ENCODE peak calls at places on chromosomes 3 and 15, in eight cellular contexts. Z is transverse colon, I is endothelial cell, G is WTC11, C is glutamatergic neuron, U is heart right ventricle, T is adrenal gland, E is choroid plexus epithelial cell. Q is an unnamed sample.

GRCh38 chr3:151327571-151328198 is 1.7 kb downstream of the P2RY13 start:
- DNase-seq in I (no peak), Z (no peak), E (peak; percentile 59), T (no peak), G (no peak), C (no peak), U (no peak), Q (no peak)

GRCh38 chr3:178060406-178060805 is 475.8 kb upstream of the KCNMB2 start:
- DNase-seq in C (no peak), I (no peak), G (no peak), T (peak; percentile 50), Z (no peak), E (peak; percentile 35), U (no peak), Q (no peak)

GRCh38 chr3:99651561-99651960 is 13.2 kb downstream of the COL8A1 start:
- DNase-seq in E (peak; percentile 82), I (no peak), C (no peak), G (no peak), U (no peak), Z (peak; percentile 23), T (peak; percentile 65), Q (no peak)

GRCh38 chr15:85477730-85478129 is 97.3 kb downstream of the AKAP13 start:
- DNase-seq in E (peak; percentile 82), Z (no peak), C (no peak), T (no peak), I (no peak), G (no peak), U (no peak), Q (no peak)

GRCh38 chr15:35496585-35496984 is 49.4 kb downstream of the DPH6 start:
- DNase-seq in Z (no peak), E (no peak), C (no peak), U (no peak), I (no peak), T (no peak), G (no peak), Q (no peak)

GRCh38 chr3:194577985-194578905 is 55.0 kb downstream of the TMEM44 start:
- DNase-seq in T (peak; percentile 75), C (no peak), U (peak; percentile 32), E (peak; percentile 80), Z (peak; percentile 33), G (no peak), I (no peak), Q (peak; percentile 88)

GRCh38 chr15:90062023-90062728 is 40.1 kb downstream of the IDH2 start:
- DNase-seq in T (peak; percentile 44), E (peak; percentile 57), U (peak; percentile 52), I (peak; percentile 49), Z (peak; percentile 91), G (peak; percentile 81), C (peak; percentile 75), Q (peak; percentile 43)

GRCh38 chr3:56471771-56472170 is 3.5 kb upstream of the ERC2 start:
- DNase-seq in U (no peak), G (no peak), Z (no peak), T (no peak), E (no peak), C (no peak), I (no peak), Q (no peak)

GRCh38 chr3:9696480-9697220 is 7.0 kb upstream of the CPNE9 start:
- DNase-seq in I (no peak), C (no peak), U (no peak), Z (no peak), T (no peak), E (no peak), G (no peak), Q (no peak)

GRCh38 chr3:143484851-143485512 is 363.3 kb downstream of the SLC9A9 start:
- DNase-seq in G (no peak), T (no peak), C (no peak), U (no peak), I (no peak), Z (no peak), E (no peak), Q (no peak)

GRCh38 chr3:177596248-177596821 is 399.1 kb upstream of the TBL1XR1 start:
- DNase-seq in I (no peak), G (no peak), U (no peak), T (peak; percentile 41), Z (no peak), C (no peak), E (no peak), Q (peak; percentile 57)

GRCh38 chr15:57720861-57721260 is 14.3 kb downstream of the POLR2M start:
- DNase-seq in Z (no peak), C (no peak), U (no peak), I (no peak), G (no peak), E (peak; percentile 40), T (no peak), Q (no peak)

GRCh38 chr3:177354461-177354860 is 157.2 kb upstream of the TBL1XR1 start:
- DNase-seq in Z (no peak), U (no peak), E (no peak), C (no peak), G (no peak), I (no peak), T (no peak), Q (no peak)

GRCh38 chr3:15858547-15859506 is 61.0 kb upstream of the ANKRD28 start:
- DNase-seq in E (peak; percentile 17), U (peak; percentile 36), G (peak; percentile 73), C (peak; percentile 55), I (peak; percentile 41), T (peak; percentile 39), Z (peak; percentile 80), Q (peak; percentile 69)

GRCh38 chr15:43433160-43433559 is 59.8 kb downstream of the TP53BP1 start:
- DNase-seq in Z (no peak), I (no peak), C (no peak), E (peak; percentile 19), T (no peak), U (no peak), G (no peak), Q (no peak)

GRCh38 chr15:33834892-33835730 is 133.2 kb upstream of the CHRM5 start:
- DNase-seq in C (no peak), U (no peak), T (no peak), I (no peak), G (peak; percentile 55), E (peak; percentile 33), Z (no peak), Q (no peak)

GRCh38 chr3:179653106-179653776 is 401 bp downstream of the USP13 start:
- DNase-seq in E (peak; percentile 88), G (peak; percentile 75), C (peak; percentile 83), T (peak; percentile 91), I (peak; percentile 66), Z (peak; percentile 68), U (peak; percentile 78), Q (peak; percentile 72)

GRCh38 chr3:77370413-77370812 is 330.5 kb downstream of the ROBO2 start:
- DNase-seq in I (no peak), C (no peak), G (no peak), E (peak; percentile 71), T (peak; percentile 28), U (peak; percentile 12), Z (no peak), Q (peak; percentile 28)

GRCh38 chr3:43432462-43432861 is 146.1 kb downstream of the SNRK start:
- DNase-seq in T (no peak), Z (no peak), U (no peak), I (no peak), G (no peak), C (no peak), E (no peak), Q (no peak)

GRCh38 chr3:195007794-195008193 is 263.2 kb downstream of the XXYLT1 start:
- DNase-seq in E (no peak), C (no peak), Z (no peak), U (no peak), T (no peak), I (no peak), G (no peak), Q (no peak)

GRCh38 chr3:190319660-190320059 is 2.6 kb downstream of the CLDN1 start:
- DNase-seq in T (no peak), E (peak; percentile 19), G (no peak), Z (no peak), C (no peak), U (no peak), I (no peak), Q (peak; percentile 86)

GRCh38 chr15:58669108-58669507 is 80.4 kb downstream of the ADAM10 start:
- DNase-seq in U (no peak), I (no peak), Z (no peak), T (no peak), C (no peak), E (peak; percentile 23), G (no peak), Q (no peak)

GRCh38 chr3:42702066-42702951 is at the start of gene HHATL:
- DNase-seq in T (no peak), Z (no peak), C (no peak), E (no peak), G (no peak), U (peak; percentile 74), I (no peak), Q (no peak)

GRCh38 chr3:129182390-129183180 is 1.1 kb downstream of the CNBP start:
- DNase-seq in Z (peak; percentile 24), G (no peak), U (no peak), I (no peak), C (no peak), T (no peak), E (peak; percentile 46), Q (no peak)

GRCh38 chr3:197736010-197736490 is 654 bp downstream of the RUBCN start:
- DNase-seq in G (no peak), E (peak; percentile 10), Z (peak; percentile 51), U (no peak), C (peak; percentile 24), I (peak; percentile 13), T (no peak), Q (peak; percentile 20)

GRCh38 chr3:188526057-188526456 is 372.1 kb downstream of the LPP start:
- DNase-seq in G (no peak), Z (peak; percentile 12), U (no peak), T (peak; percentile 32), I (no peak), E (peak; percentile 56), C (no peak), Q (peak; percentile 12)

GRCh38 chr15:66369773-66370651 is 13.5 kb upstream of the TIPIN start:
- DNase-seq in I (peak; percentile 39), G (no peak), C (no peak), T (no peak), Z (no peak), U (no peak), E (peak; percentile 55), Q (no peak)

GRCh38 chr15:75043509-75044257 is 20.3 kb downstream of the PPCDC start:
- DNase-seq in E (peak; percentile 100), C (no peak), Z (peak; percentile 91), I (no peak), U (peak; percentile 95), G (no peak), T (peak; percentile 99), Q (peak; percentile 87)
- TF ChIP-seq CTCF in E (peak; percentile 84), C (no peak), Z (peak; percentile 23), I (no peak), U (peak; percentile 30), G (no peak), T (peak; percentile 72), Q (no peak)

GRCh38 chr15:39618063-39618823 is 37.4 kb downstream of the THBS1 start:
- DNase-seq in E (no peak), U (no peak), C (no peak), G (no peak), Z (no peak), I (no peak), T (no peak), Q (no peak)
- TF ChIP-seq CTCF in E (no peak), U (no peak), C (no peak), G (no peak), Z (no peak), I (no peak), T (no peak), Q (no peak)

GRCh38 chr3:155934215-155934614 is 63.8 kb downstream of the GMPS start:
- DNase-seq in Z (no peak), I (no peak), C (no peak), E (peak; percentile 53), U (no peak), T (no peak), G (no peak), Q (no peak)
- TF ChIP-seq CTCF in Z (no peak), I (no peak), C (no peak), E (peak; percentile 28), U (no peak), T (no peak), G (no peak), Q (no peak)

GRCh38 chr3:160928183-160928718 is 172.2 kb downstream of the PPM1L start:
- DNase-seq in U (no peak), Z (no peak), C (no peak), E (peak; percentile 13), I (no peak), G (no peak), T (no peak), Q (no peak)
- TF ChIP-seq CTCF in U (no peak), Z (no peak), C (no peak), E (peak; percentile 38), I (no peak), G (no peak), T (no peak), Q (peak; percentile 71)